ENCODE peak calls at places on chromosomes 13 and 19, in ten cellular contexts. M, O, N, Z, W, J, I, S, T and U are unnamed samples.

GRCh38 chr13:43289458-43290255 is 266.3 kb downstream of the DNAJC15 start:
- DNase-seq in O (no peak), N (no peak), S (no peak), I (no peak), M (no peak), T (no peak), W (no peak), J (no peak), Z (no peak), U (no peak)

GRCh38 chr13:83515267-83515666 is 367.0 kb downstream of the SLITRK1 start:
- DNase-seq in M (no peak), W (no peak), Z (no peak), I (no peak), T (peak; percentile 69), O (no peak), S (no peak), J (no peak), N (peak; percentile 54), U (no peak)

GRCh38 chr13:36870050-36870692 is 49.9 kb downstream of the SMAD9 start:
- DNase-seq in S (no peak), O (no peak), N (no peak), J (no peak), M (no peak), W (no peak), Z (no peak), T (no peak), I (no peak), U (no peak)

GRCh38 chr19:3818479-3818878 is 32.3 kb upstream of the MATK start:
- DNase-seq in Z (peak; percentile 15), T (no peak), W (no peak), O (no peak), I (no peak), J (no peak), S (no peak), M (no peak), N (peak; percentile 16), U (no peak)

GRCh38 chr19:41709951-41710645 is 1.7 kb downstream of the CEACAM5 start:
- DNase-seq in S (no peak), N (no peak), J (no peak), W (no peak), O (no peak), Z (no peak), I (no peak), T (no peak), M (no peak), U (no peak)

GRCh38 chr19:42529248-42529764 is 1.0 kb upstream of the CEACAM1 start:
- DNase-seq in T (peak; percentile 34), Z (peak; percentile 57), S (peak; percentile 80), O (peak; percentile 85), J (peak; percentile 39), I (peak; percentile 66), M (peak; percentile 46), W (peak; percentile 76), N (peak; percentile 78), U (peak; percentile 65)

GRCh38 chr19:10352764-10353671 is 13.6 kb upstream of the ICAM3 start:
- DNase-seq in S (no peak), Z (no peak), O (peak; percentile 31), M (no peak), N (peak; percentile 32), I (peak; percentile 73), J (peak; percentile 93), T (peak; percentile 49), W (no peak), U (no peak)

GRCh38 chr13:113820813-113821651 is 42.8 kb downstream of the GAS6 start:
- DNase-seq in Z (peak; percentile 41), O (no peak), N (peak; percentile 94), S (no peak), T (peak; percentile 98), J (peak; percentile 87), W (no peak), M (peak; percentile 86), I (peak; percentile 80), U (no peak)

GRCh38 chr13:47038196-47038595 is 141.3 kb upstream of the HTR2A start:
- DNase-seq in O (no peak), N (no peak), I (no peak), W (no peak), T (peak; percentile 31), S (no peak), M (no peak), Z (no peak), J (no peak), U (no peak)

GRCh38 chr19:1373042-1373533 is 10.6 kb upstream of the NDUFS7 start:
- DNase-seq in S (no peak), M (no peak), Z (no peak), N (no peak), W (no peak), T (no peak), I (no peak), O (no peak), J (peak; percentile 62), U (no peak)

GRCh38 chr13:75458696-75459422 is 23.1 kb downstream of the TBC1D4 start:
- DNase-seq in O (peak; percentile 64), J (no peak), M (no peak), S (no peak), I (no peak), W (peak; percentile 73), N (no peak), Z (peak; percentile 20), T (no peak), U (peak; percentile 58)

GRCh38 chr19:14021474-14021873 is 6.5 kb upstream of the RLN3 start:
- DNase-seq in O (no peak), J (no peak), M (no peak), T (no peak), S (no peak), I (no peak), N (no peak), Z (no peak), W (no peak), U (peak; percentile 35)

GRCh38 chr13:73822671-73823592 is 311.3 kb downstream of the KLF12 start:
- DNase-seq in I (no peak), Z (peak; percentile 73), J (no peak), W (no peak), M (no peak), T (no peak), S (no peak), O (no peak), N (no peak), U (no peak)

GRCh38 chr13:29991343-29991742 is 140.9 kb upstream of the UBL3 start:
- DNase-seq in I (no peak), W (no peak), S (no peak), N (peak; percentile 62), T (peak; percentile 64), J (no peak), O (no peak), Z (no peak), M (no peak), U (no peak)

GRCh38 chr19:5823579-5824281 is 15.8 kb downstream of the FUT6 start:
- DNase-seq in S (no peak), M (no peak), J (no peak), W (peak; percentile 29), Z (no peak), N (no peak), T (no peak), O (peak; percentile 67), I (no peak), U (no peak)

GRCh38 chr19:29504454-29504853 is 21.3 kb upstream of the VSTM2B start:
- DNase-seq in S (no peak), I (no peak), O (no peak), T (no peak), W (no peak), N (no peak), Z (no peak), M (no peak), J (peak; percentile 15), U (peak; percentile 16)

DNA sequence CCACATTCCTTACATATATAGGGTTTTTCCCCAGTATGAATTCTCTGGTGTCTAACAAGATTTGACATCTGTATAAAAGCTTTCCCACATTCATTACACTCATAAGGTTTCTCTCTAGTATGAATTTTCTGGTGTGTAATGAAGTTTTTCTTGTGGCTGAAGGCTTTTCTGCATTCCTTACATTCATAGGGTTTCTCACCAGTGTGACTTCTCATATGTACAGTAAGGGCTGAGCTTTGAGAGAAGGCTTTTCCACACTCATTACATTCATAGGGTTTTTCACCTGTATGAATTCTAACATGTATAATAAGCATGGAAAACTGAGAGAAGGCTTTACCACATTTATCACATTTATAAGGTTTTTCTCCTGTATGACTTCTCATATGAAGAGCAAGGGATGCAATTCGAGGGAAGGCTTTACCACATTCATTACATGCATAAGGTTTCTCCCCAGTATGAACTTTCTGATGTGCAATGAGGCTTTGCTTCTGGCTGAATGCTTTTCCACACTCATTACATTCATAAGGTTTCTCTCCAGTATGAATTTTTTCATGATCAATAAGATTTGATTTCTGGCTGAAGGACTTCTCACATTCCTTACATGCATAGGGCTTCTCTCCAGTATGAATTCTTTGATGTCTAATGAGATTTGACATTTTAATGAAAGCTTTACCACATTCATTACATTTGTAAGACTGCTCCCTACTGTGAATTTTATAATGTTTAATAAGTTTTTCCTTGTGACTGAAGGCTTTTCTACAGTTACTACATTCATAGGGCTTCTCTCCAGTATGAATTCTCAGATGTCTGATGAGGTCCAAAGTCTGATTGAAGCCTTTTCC is 42.6 kb downstream of the ZNF527 start:
- DNase-seq in T (peak; percentile 12), W (no peak), I (no peak), J (no peak), O (no peak), S (no peak), M (no peak), N (peak; percentile 2), Z (peak; percentile 28), U (no peak)
- H3K9me3 ChIP-seq in T (peaks cover 2% of the 10 kb centered on the region), W (no peaks in the 10 kb centered on the region), I (peaks cover 17% of the 10 kb centered on the region), J (peaks cover 13% of the 10 kb centered on the region), O (peaks cover 13% of the 10 kb centered on the region), S (peaks cover 65% of the 10 kb centered on the region), M (peaks cover 86% of the 10 kb centered on the region), N (peaks cover 6% of the 10 kb centered on the region), Z (peaks cover 19% of the 10 kb centered on the region), U (peaks cover 98% of the 10 kb centered on the region)

GRCh38 chr13:111183087-111183645 is 68.1 kb downstream of the ARHGEF7 start:
- DNase-seq in T (no peak), N (no peak), S (no peak), I (no peak), Z (no peak), J (no peak), M (no peak), W (no peak), O (no peak), U (no peak)
- H3K4me1 ChIP-seq in T (peaks cover 19% of the 10 kb centered on the region), N (peaks cover 41% of the 10 kb centered on the region), S (peaks cover 93% of the 10 kb centered on the region), I (no peaks in the 10 kb centered on the region), Z (peaks cover 12% of the 10 kb centered on the region), J (peaks cover 25% of the 10 kb centered on the region), M (no peaks in the 10 kb centered on the region), W (peaks cover 23% of the 10 kb centered on the region), O (no peaks in the 10 kb centered on the region), U (peaks cover 35% of the 10 kb centered on the region)

GRCh38 chr19:16825312-16826168 is 3.7 kb upstream of the SIN3B start:
- DNase-seq in Z (peak; percentile 55), T (peak; percentile 71), I (peak; percentile 75), S (no peak), O (peak; percentile 38), N (peak; percentile 86), M (peak; percentile 60), J (peak; percentile 80), W (peak; percentile 39), U (no peak)
- H3K27ac ChIP-seq in Z (no peak overlapping the region), T (peak overlapping the region; percentile 15), I (peak overlapping the region; percentile 50), S (no peak overlapping the region), O (peak overlapping the region; percentile 54), N (no peak overlapping the region), M (peak overlapping the region; percentile 58), J (peak overlapping the region; percentile 75), W (no peak overlapping the region), U (peak overlapping the region; percentile 66)

DNA sequence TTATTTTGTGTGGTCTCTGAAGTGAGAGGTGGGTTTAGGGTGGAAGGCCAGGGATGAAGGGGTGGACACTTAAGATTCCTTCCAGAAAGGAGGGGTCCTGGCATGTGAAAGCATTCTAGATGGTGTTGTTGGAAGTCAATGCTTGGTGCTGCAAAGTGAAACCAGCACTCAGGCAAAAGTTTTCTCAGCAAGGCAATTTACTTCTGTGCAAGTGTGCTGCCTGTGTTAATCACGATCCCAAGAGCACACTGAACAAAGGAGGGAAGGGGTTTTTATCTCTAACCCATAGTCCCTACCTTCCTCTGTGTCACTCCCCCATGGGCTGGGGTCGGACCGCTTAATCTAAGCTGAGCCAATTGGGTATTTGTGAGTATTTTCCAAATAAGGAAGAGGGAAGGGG is 1.3 kb downstream of the ZNF134 start:
- DNase-seq in I (no peak), O (no peak), T (no peak), Z (no peak), M (no peak), W (no peak), N (no peak), J (no peak), S (no peak), U (no peak)
- H3K9me3 ChIP-seq in I (peaks cover 45% of the 10 kb centered on the region), O (peaks cover 31% of the 10 kb centered on the region), T (peaks cover 12% of the 10 kb centered on the region), Z (peaks cover 8% of the 10 kb centered on the region), M (peaks cover 67% of the 10 kb centered on the region), W (no peaks in the 10 kb centered on the region), N (peaks cover 3% of the 10 kb centered on the region), J (peaks cover 23% of the 10 kb centered on the region), S (peaks cover 56% of the 10 kb centered on the region), U (peaks cover 67% of the 10 kb centered on the region)